ENCODE peak calls at places on chromosomes 7 and 10, in ten cellular contexts. G, B, R, I, X, Y, E, O, U and N are unnamed samples.

GRCh38 chr10:123633636-123634035 is 32.5 kb upstream of the GPR26 start:
- DNase-seq in G (no peak), B (no peak), R (no peak), I (no peak), X (no peak), Y (no peak), E (no peak), O (no peak), U (no peak), N (no peak)

GRCh38 chr7:109154748-109155147 is 585.1 kb downstream of the DNAJB9 start:
- DNase-seq in G (no peak), B (no peak), R (no peak), I (no peak), X (no peak), Y (no peak), E (no peak), O (no peak), U (no peak), N (no peak)

GRCh38 chr7:33054261-33054964 is 8.2 kb downstream of the NT5C3A start:
- DNase-seq in G (no peak), B (no peak), R (no peak), I (no peak), X (no peak), Y (no peak), E (no peak), O (no peak), U (peak), N (no peak)

GRCh38 chr7:141074162-141074989 is 512 bp downstream of the TMEM178B start:
- DNase-seq in G (no peak), B (no peak), R (peak), I (peak), X (no peak), Y (peak), E (no peak), O (no peak), U (peak), N (no peak)

GRCh38 chr7:101588131-101588935 is 40.8 kb downstream of the MYL10 start:
- DNase-seq in G (no peak), B (no peak), R (no peak), I (no peak), X (no peak), Y (peak), E (no peak), O (no peak), U (no peak), N (no peak)

GRCh38 chr10:104231784-104232612 is at the start of gene CFAP43:
- DNase-seq in G (peak), B (peak), R (peak), I (peak), X (peak), Y (peak), E (peak), O (peak), U (peak), N (peak)

GRCh38 chr7:3380034-3380433 is 79.0 kb downstream of the SDK1 start:
- DNase-seq in G (no peak), B (no peak), R (no peak), I (no peak), X (no peak), Y (no peak), E (no peak), O (no peak), U (no peak), N (no peak)

GRCh38 chr7:151990567-151990966 is 34.3 kb downstream of the GALNTL5 start:
- DNase-seq in G (no peak), B (no peak), R (no peak), I (no peak), X (no peak), Y (no peak), E (no peak), O (no peak), U (peak), N (no peak)

GRCh38 chr10:3132036-3133025 is 40.3 kb downstream of the PITRM1 start:
- DNase-seq in G (no peak), B (no peak), R (no peak), I (no peak), X (no peak), Y (no peak), E (no peak), O (no peak), U (no peak), N (no peak)

GRCh38 chr7:155007947-155008346 is 5.0 kb upstream of the PAXIP1 start:
- DNase-seq in G (no peak), B (no peak), R (no peak), I (peak), X (no peak), Y (no peak), E (no peak), O (no peak), U (peak), N (no peak)

GRCh38 chr7:148299877-148300276 is 290.7 kb upstream of the C7orf33 start:
- DNase-seq in G (no peak), B (no peak), R (no peak), I (no peak), X (no peak), Y (no peak), E (no peak), O (no peak), U (no peak), N (no peak)

GRCh38 chr10:43691503-43691902 is 42.8 kb upstream of the ZNF32 start:
- DNase-seq in G (no peak), B (no peak), R (no peak), I (no peak), X (no peak), Y (peak), E (no peak), O (peak), U (no peak), N (no peak)

GRCh38 chr7:492714-493065 is 27.0 kb downstream of the PDGFA start:
- DNase-seq in G (no peak), B (no peak), R (no peak), I (peak), X (no peak), Y (no peak), E (no peak), O (no peak), U (no peak), N (no peak)

GRCh38 chr7:118041336-118041878 is 142.6 kb upstream of the LSM8 start:
- DNase-seq in G (no peak), B (no peak), R (no peak), I (no peak), X (no peak), Y (no peak), E (no peak), O (no peak), U (no peak), N (no peak)

GRCh38 chr7:101094791-101095375 is 9.6 kb downstream of the TRIM56 start:
- DNase-seq in G (no peak), B (peak), R (no peak), I (peak), X (peak), Y (peak), E (no peak), O (no peak), U (peak), N (no peak)

GRCh38 chr10:125584954-125585353 is 98.0 kb downstream of the TEX36 start:
- DNase-seq in G (no peak), B (no peak), R (no peak), I (no peak), X (no peak), Y (no peak), E (no peak), O (no peak), U (no peak), N (no peak)

GRCh38 chr7:18345641-18346234 is 149.8 kb upstream of the HDAC9 start:
- DNase-seq in G (no peak), B (no peak), R (no peak), I (peak), X (peak), Y (peak), E (no peak), O (no peak), U (peak), N (no peak)

GRCh38 chr10:46545861-46546590 is 10.4 kb downstream of the GPRIN2 start:
- DNase-seq in G (peak), B (no peak), R (no peak), I (peak), X (no peak), Y (no peak), E (no peak), O (no peak), U (no peak), N (no peak)

GRCh38 chr7:43625453-43625852 is 42.5 kb downstream of the STK17A start:
- DNase-seq in G (no peak), B (no peak), R (no peak), I (no peak), X (no peak), Y (no peak), E (no peak), O (no peak), U (no peak), N (no peak)